ENCODE peak calls at places on chromosomes 4 and X, in ten cellular contexts. One of them, this sample, is unnamed.

GRCh38 chr4:121711263-121712000 is 14.7 kb upstream of the ANXA5 start:
- DNase-seq in neural crest cell: peak
- DNase-seq in A549: peak
- DNase-seq in NCI-H1092 treated with DMSO at 0.1 percent for 48 hours: no peak
- DNase-seq in LoVo: peak
- DNase-seq in progenitor cell of endocrine pancreas: peak
- DNase-seq in left ventricle myocardium inferior: peak
- DNase-seq in Kasumi-1: no peak
- DNase-seq in amniotic epithelial cell: peak
- DNase-seq in germinal center: peak
- DNase-seq in this sample: peak

GRCh38 chr4:56129431-56129861 is 180.7 kb downstream of the CEP135 start:
- DNase-seq in neural crest cell: no peak
- DNase-seq in A549: peak
- DNase-seq in NCI-H1092 treated with DMSO at 0.1 percent for 48 hours: no peak
- DNase-seq in LoVo: peak
- DNase-seq in progenitor cell of endocrine pancreas: no peak
- DNase-seq in left ventricle myocardium inferior: no peak
- DNase-seq in Kasumi-1: peak
- DNase-seq in amniotic epithelial cell: no peak
- DNase-seq in germinal center: peak
- DNase-seq in this sample: peak

GRCh38 chr4:88008624-88009235 is 1.3 kb downstream of the PKD2 start:
- DNase-seq in neural crest cell: no peak
- DNase-seq in A549: no peak
- DNase-seq in NCI-H1092 treated with DMSO at 0.1 percent for 48 hours: no peak
- DNase-seq in LoVo: no peak
- DNase-seq in progenitor cell of endocrine pancreas: no peak
- DNase-seq in left ventricle myocardium inferior: no peak
- DNase-seq in Kasumi-1: peak
- DNase-seq in amniotic epithelial cell: peak
- DNase-seq in germinal center: no peak
- DNase-seq in this sample: no peak

GRCh38 chrX:83892433-83892832 is 31.5 kb downstream of the CYLC1 start:
- DNase-seq in neural crest cell: no peak
- DNase-seq in A549: no peak
- DNase-seq in NCI-H1092 treated with DMSO at 0.1 percent for 48 hours: no peak
- DNase-seq in LoVo: no peak
- DNase-seq in progenitor cell of endocrine pancreas: no peak
- DNase-seq in left ventricle myocardium inferior: no peak
- DNase-seq in Kasumi-1: no peak
- DNase-seq in amniotic epithelial cell: no peak
- DNase-seq in germinal center: no peak
- DNase-seq in this sample: no peak

GRCh38 chr4:126604273-126604867 is 1028.4 kb upstream of the INTU start:
- DNase-seq in neural crest cell: peak
- DNase-seq in A549: peak
- DNase-seq in NCI-H1092 treated with DMSO at 0.1 percent for 48 hours: peak
- DNase-seq in LoVo: peak
- DNase-seq in progenitor cell of endocrine pancreas: no peak
- DNase-seq in left ventricle myocardium inferior: no peak
- DNase-seq in Kasumi-1: peak
- DNase-seq in amniotic epithelial cell: peak
- DNase-seq in germinal center: no peak
- DNase-seq in this sample: peak

GRCh38 chr4:98828801-98829200 is 100.1 kb downstream of the EIF4E start:
- DNase-seq in neural crest cell: no peak
- DNase-seq in A549: no peak
- DNase-seq in NCI-H1092 treated with DMSO at 0.1 percent for 48 hours: no peak
- DNase-seq in LoVo: peak
- DNase-seq in progenitor cell of endocrine pancreas: no peak
- DNase-seq in left ventricle myocardium inferior: no peak
- DNase-seq in Kasumi-1: peak
- DNase-seq in amniotic epithelial cell: no peak
- DNase-seq in germinal center: no peak
- DNase-seq in this sample: no peak

GRCh38 chr4:12679217-12679616 is 804.9 kb downstream of the RAB28 start:
- DNase-seq in neural crest cell: no peak
- DNase-seq in A549: no peak
- DNase-seq in NCI-H1092 treated with DMSO at 0.1 percent for 48 hours: peak
- DNase-seq in LoVo: no peak
- DNase-seq in progenitor cell of endocrine pancreas: no peak
- DNase-seq in left ventricle myocardium inferior: no peak
- DNase-seq in Kasumi-1: peak
- DNase-seq in amniotic epithelial cell: no peak
- DNase-seq in germinal center: no peak
- DNase-seq in this sample: no peak

GRCh38 chrX:124239911-124240310 is 92.5 kb upstream of the TEX13D start:
- DNase-seq in neural crest cell: no peak
- DNase-seq in A549: no peak
- DNase-seq in NCI-H1092 treated with DMSO at 0.1 percent for 48 hours: no peak
- DNase-seq in LoVo: no peak
- DNase-seq in progenitor cell of endocrine pancreas: no peak
- DNase-seq in left ventricle myocardium inferior: no peak
- DNase-seq in Kasumi-1: no peak
- DNase-seq in amniotic epithelial cell: no peak
- DNase-seq in germinal center: no peak
- DNase-seq in this sample: no peak

GRCh38 chrX:147476008-147476407 is 435.7 kb upstream of the FMR1 start:
- DNase-seq in neural crest cell: peak
- DNase-seq in A549: no peak
- DNase-seq in NCI-H1092 treated with DMSO at 0.1 percent for 48 hours: peak
- DNase-seq in LoVo: peak
- DNase-seq in progenitor cell of endocrine pancreas: no peak
- DNase-seq in left ventricle myocardium inferior: no peak
- DNase-seq in Kasumi-1: peak
- DNase-seq in amniotic epithelial cell: no peak
- DNase-seq in germinal center: no peak
- DNase-seq in this sample: peak

GRCh38 chr4:2940267-2941137 is 22.7 kb downstream of the NOP14 start:
- DNase-seq in neural crest cell: no peak
- DNase-seq in A549: no peak
- DNase-seq in NCI-H1092 treated with DMSO at 0.1 percent for 48 hours: no peak
- DNase-seq in LoVo: no peak
- DNase-seq in progenitor cell of endocrine pancreas: peak
- DNase-seq in left ventricle myocardium inferior: no peak
- DNase-seq in Kasumi-1: no peak
- DNase-seq in amniotic epithelial cell: no peak
- DNase-seq in germinal center: no peak
- DNase-seq in this sample: no peak

GRCh38 chrX:49727847-49728246 is 32.1 kb upstream of the PAGE1 start:
- DNase-seq in neural crest cell: no peak
- DNase-seq in A549: no peak
- DNase-seq in NCI-H1092 treated with DMSO at 0.1 percent for 48 hours: no peak
- DNase-seq in LoVo: no peak
- DNase-seq in progenitor cell of endocrine pancreas: no peak
- DNase-seq in left ventricle myocardium inferior: no peak
- DNase-seq in Kasumi-1: no peak
- DNase-seq in amniotic epithelial cell: no peak
- DNase-seq in germinal center: no peak
- DNase-seq in this sample: no peak

GRCh38 chrX:103793541-103793932 is 16.9 kb downstream of the PLP1 start:
- DNase-seq in neural crest cell: no peak
- DNase-seq in A549: no peak
- DNase-seq in NCI-H1092 treated with DMSO at 0.1 percent for 48 hours: no peak
- DNase-seq in LoVo: no peak
- DNase-seq in progenitor cell of endocrine pancreas: no peak
- DNase-seq in left ventricle myocardium inferior: no peak
- DNase-seq in Kasumi-1: no peak
- DNase-seq in amniotic epithelial cell: no peak
- DNase-seq in germinal center: no peak
- DNase-seq in this sample: no peak

GRCh38 chr4:105551968-105552746 is at the start of gene ARHGEF38:
- DNase-seq in neural crest cell: no peak
- DNase-seq in A549: no peak
- DNase-seq in NCI-H1092 treated with DMSO at 0.1 percent for 48 hours: peak
- DNase-seq in LoVo: peak
- DNase-seq in progenitor cell of endocrine pancreas: peak
- DNase-seq in left ventricle myocardium inferior: no peak
- DNase-seq in Kasumi-1: no peak
- DNase-seq in amniotic epithelial cell: peak
- DNase-seq in germinal center: no peak
- DNase-seq in this sample: peak

GRCh38 chr4:166602068-166602467 is 632.2 kb downstream of the SPOCK3 start:
- DNase-seq in neural crest cell: no peak
- DNase-seq in A549: no peak
- DNase-seq in NCI-H1092 treated with DMSO at 0.1 percent for 48 hours: no peak
- DNase-seq in LoVo: no peak
- DNase-seq in progenitor cell of endocrine pancreas: no peak
- DNase-seq in left ventricle myocardium inferior: no peak
- DNase-seq in Kasumi-1: no peak
- DNase-seq in amniotic epithelial cell: no peak
- DNase-seq in germinal center: no peak
- DNase-seq in this sample: no peak

GRCh38 chr4:76251448-76252270 is at the start of gene FAM47E:
- DNase-seq in neural crest cell: peak
- DNase-seq in A549: peak
- DNase-seq in NCI-H1092 treated with DMSO at 0.1 percent for 48 hours: peak
- DNase-seq in LoVo: peak
- DNase-seq in progenitor cell of endocrine pancreas: peak
- DNase-seq in left ventricle myocardium inferior: peak
- DNase-seq in Kasumi-1: no peak
- DNase-seq in amniotic epithelial cell: no peak
- DNase-seq in germinal center: peak
- DNase-seq in this sample: peak

GRCh38 chr4:147640331-147640730 is 23.1 kb downstream of the TMEM184C start:
- DNase-seq in neural crest cell: no peak
- DNase-seq in A549: no peak
- DNase-seq in NCI-H1092 treated with DMSO at 0.1 percent for 48 hours: no peak
- DNase-seq in LoVo: no peak
- DNase-seq in progenitor cell of endocrine pancreas: no peak
- DNase-seq in left ventricle myocardium inferior: no peak
- DNase-seq in Kasumi-1: no peak
- DNase-seq in amniotic epithelial cell: peak
- DNase-seq in germinal center: no peak
- DNase-seq in this sample: no peak

GRCh38 chr4:576991-577498 is 950 bp upstream of the TMEM271 start:
- DNase-seq in neural crest cell: no peak
- DNase-seq in A549: no peak
- DNase-seq in NCI-H1092 treated with DMSO at 0.1 percent for 48 hours: no peak
- DNase-seq in LoVo: no peak
- DNase-seq in progenitor cell of endocrine pancreas: no peak
- DNase-seq in left ventricle myocardium inferior: no peak
- DNase-seq in Kasumi-1: peak
- DNase-seq in amniotic epithelial cell: no peak
- DNase-seq in germinal center: no peak
- DNase-seq in this sample: no peak

GRCh38 chr4:8330821-8331566 is 61.4 kb downstream of the HTRA3 start:
- DNase-seq in neural crest cell: no peak
- DNase-seq in A549: no peak
- DNase-seq in NCI-H1092 treated with DMSO at 0.1 percent for 48 hours: no peak
- DNase-seq in LoVo: no peak
- DNase-seq in progenitor cell of endocrine pancreas: no peak
- DNase-seq in left ventricle myocardium inferior: peak
- DNase-seq in Kasumi-1: no peak
- DNase-seq in amniotic epithelial cell: no peak
- DNase-seq in germinal center: no peak
- DNase-seq in this sample: no peak

GRCh38 chrX:101415180-101416130 is 7.4 kb downstream of the HNRNPH2 start:
- DNase-seq in neural crest cell: peak
- DNase-seq in A549: peak
- DNase-seq in NCI-H1092 treated with DMSO at 0.1 percent for 48 hours: peak
- DNase-seq in LoVo: peak
- DNase-seq in progenitor cell of endocrine pancreas: no peak
- DNase-seq in left ventricle myocardium inferior: no peak
- DNase-seq in Kasumi-1: peak
- DNase-seq in amniotic epithelial cell: peak
- DNase-seq in germinal center: peak
- DNase-seq in this sample: peak

GRCh38 chr4:43089730-43090129 is 197.2 kb downstream of the GRXCR1 start:
- DNase-seq in neural crest cell: no peak
- DNase-seq in A549: no peak
- DNase-seq in NCI-H1092 treated with DMSO at 0.1 percent for 48 hours: no peak
- DNase-seq in LoVo: no peak
- DNase-seq in progenitor cell of endocrine pancreas: no peak
- DNase-seq in left ventricle myocardium inferior: no peak
- DNase-seq in Kasumi-1: no peak
- DNase-seq in amniotic epithelial cell: no peak
- DNase-seq in germinal center: no peak
- DNase-seq in this sample: no peak